ENCODE peak calls at places on chromosomes 6 and 20, in seven cellular contexts. Y, I, H, Q, N, O and K are unnamed samples.

GRCh38 chr6:164069352-164070022 is 655.0 kb downstream of the QKI start:
- DNase-seq in O (no peak), Q (no peak), Y (no peak), H (peak; percentile 82), I (no peak), N (peak; percentile 91), K (no peak)

GRCh38 chr6:105626290-105627158 is 223.6 kb upstream of the PREP start:
- DNase-seq in Q (no peak), I (no peak), Y (no peak), O (no peak), H (no peak), N (no peak), K (no peak)

GRCh38 chr20:50026746-50027575 is 44.2 kb downstream of the SNAI1 start:
- DNase-seq in Q (no peak), O (no peak), H (peak; percentile 42), N (peak; percentile 31), I (no peak), Y (no peak), K (peak; percentile 38)

GRCh38 chr6:160974304-160974771 is 17.2 kb upstream of the MAP3K4 start:
- DNase-seq in N (peak; percentile 84), Q (no peak), Y (no peak), I (no peak), O (no peak), H (peak; percentile 92), K (peak; percentile 90)

GRCh38 chr6:127516676-127517273 is 2.4 kb downstream of the MTCL3 start:
- DNase-seq in O (peak; percentile 55), Q (peak; percentile 61), I (peak; percentile 65), Y (no peak), H (peak; percentile 68), N (peak; percentile 72), K (peak; percentile 92)

GRCh38 chr6:31837612-31838553 is 10.3 kb downstream of the HSPA1B start:
- DNase-seq in H (peak; percentile 16), Q (no peak), Y (no peak), I (no peak), O (no peak), N (peak; percentile 25), K (no peak)

GRCh38 chr6:166940643-166941068 is 15.7 kb downstream of the RNASET2 start:
- DNase-seq in Y (no peak), H (peak; percentile 87), N (peak; percentile 57), I (no peak), Q (no peak), O (no peak), K (peak; percentile 95)

GRCh38 chr6:1580109-1580508 is 29.6 kb upstream of the FOXC1 start:
- DNase-seq in O (no peak), Y (no peak), H (no peak), Q (no peak), I (no peak), N (peak; percentile 31), K (peak; percentile 95)

GRCh38 chr20:44728835-44729342 is 13.7 kb downstream of the CCN5 start:
- DNase-seq in H (peak; percentile 93), O (peak; percentile 80), Q (no peak), N (peak; percentile 82), Y (no peak), I (peak; percentile 75), K (peak; percentile 97)